ENCODE peak calls at places on chromosomes 7 and 10, in nine cellular contexts. One of them, this sample, is unnamed.
A peak's percentile ranks its signal among the peaks of the same experiment; 100 is the strongest.

GRCh38 chr7:69932034-69932628 is 333.9 kb downstream of the AUTS2 start:
- DNase-seq in B cell: peak; percentile 40
- DNase-seq in amniotic stem cell: peak; percentile 18
- DNase-seq in NCI-H1105 treated with DMSO at 0.1 percent for 48 hours: peak; percentile 65
- DNase-seq in iPS-NIHi11: no peak
- DNase-seq in activated CD8-positive, alpha-beta T cell treated with anti-CD3 and anti-CD28 coated beads for 36 hours: peak; percentile 9
- DNase-seq in AG04450: peak; percentile 1
- DNase-seq in AG20443: peak; percentile 57
- DNase-seq in GM23248: peak; percentile 63
- DNase-seq in this sample: no peak

GRCh38 chr10:97048649-97049427 is 136.9 kb downstream of the SLIT1 start:
- DNase-seq in B cell: no peak
- DNase-seq in GM23248: no peak
- DNase-seq in iPS-NIHi11: no peak
- DNase-seq in AG04450: no peak
- DNase-seq in AG20443: no peak
- DNase-seq in activated CD8-positive, alpha-beta T cell treated with anti-CD3 and anti-CD28 coated beads for 36 hours: no peak
- DNase-seq in NCI-H1105 treated with DMSO at 0.1 percent for 48 hours: peak; percentile 79
- DNase-seq in amniotic stem cell: no peak
- DNase-seq in this sample: no peak

GRCh38 chr7:70788276-70788675 is 343.7 kb upstream of the GALNT17 start:
- DNase-seq in NCI-H1105 treated with DMSO at 0.1 percent for 48 hours: no peak
- DNase-seq in iPS-NIHi11: no peak
- DNase-seq in AG20443: no peak
- DNase-seq in activated CD8-positive, alpha-beta T cell treated with anti-CD3 and anti-CD28 coated beads for 36 hours: peak; percentile 16
- DNase-seq in GM23248: no peak
- DNase-seq in B cell: no peak
- DNase-seq in amniotic stem cell: no peak
- DNase-seq in AG04450: no peak
- DNase-seq in this sample: no peak

GRCh38 chr10:95742529-95742884 is 13.5 kb upstream of the ENTPD1 start:
- DNase-seq in GM23248: no peak
- DNase-seq in iPS-NIHi11: no peak
- DNase-seq in AG20443: no peak
- DNase-seq in B cell: no peak
- DNase-seq in activated CD8-positive, alpha-beta T cell treated with anti-CD3 and anti-CD28 coated beads for 36 hours: no peak
- DNase-seq in AG04450: no peak
- DNase-seq in amniotic stem cell: no peak
- DNase-seq in NCI-H1105 treated with DMSO at 0.1 percent for 48 hours: peak; percentile 61
- DNase-seq in this sample: no peak

GRCh38 chr10:60869916-60870728 is 73.9 kb downstream of the RHOBTB1 start:
- DNase-seq in amniotic stem cell: no peak
- DNase-seq in AG04450: no peak
- DNase-seq in activated CD8-positive, alpha-beta T cell treated with anti-CD3 and anti-CD28 coated beads for 36 hours: no peak
- DNase-seq in B cell: no peak
- DNase-seq in iPS-NIHi11: peak; percentile 34
- DNase-seq in GM23248: no peak
- DNase-seq in NCI-H1105 treated with DMSO at 0.1 percent for 48 hours: no peak
- DNase-seq in AG20443: no peak
- DNase-seq in this sample: no peak

GRCh38 chr7:11345621-11346020 is 371.9 kb downstream of the PHF14 start:
- DNase-seq in B cell: no peak
- DNase-seq in amniotic stem cell: no peak
- DNase-seq in GM23248: peak; percentile 59
- DNase-seq in activated CD8-positive, alpha-beta T cell treated with anti-CD3 and anti-CD28 coated beads for 36 hours: no peak
- DNase-seq in NCI-H1105 treated with DMSO at 0.1 percent for 48 hours: no peak
- DNase-seq in iPS-NIHi11: no peak
- DNase-seq in AG20443: peak; percentile 14
- DNase-seq in AG04450: no peak
- DNase-seq in this sample: no peak

GRCh38 chr10:68301790-68302502 is 29.9 kb upstream of the HNRNPH3 start:
- DNase-seq in amniotic stem cell: peak; percentile 43
- DNase-seq in iPS-NIHi11: peak; percentile 28
- DNase-seq in B cell: peak; percentile 58
- DNase-seq in NCI-H1105 treated with DMSO at 0.1 percent for 48 hours: peak; percentile 30
- DNase-seq in GM23248: peak; percentile 70
- DNase-seq in AG20443: peak; percentile 69
- DNase-seq in AG04450: peak; percentile 34
- DNase-seq in activated CD8-positive, alpha-beta T cell treated with anti-CD3 and anti-CD28 coated beads for 36 hours: no peak
- DNase-seq in this sample: peak; percentile 45

GRCh38 chr7:51187941-51188340 is 128.7 kb downstream of the COBL start:
- DNase-seq in NCI-H1105 treated with DMSO at 0.1 percent for 48 hours: no peak
- DNase-seq in B cell: no peak
- DNase-seq in amniotic stem cell: no peak
- DNase-seq in activated CD8-positive, alpha-beta T cell treated with anti-CD3 and anti-CD28 coated beads for 36 hours: no peak
- DNase-seq in iPS-NIHi11: peak; percentile 85
- DNase-seq in GM23248: peak; percentile 14
- DNase-seq in AG04450: no peak
- DNase-seq in AG20443: peak; percentile 34
- DNase-seq in this sample: no peak

GRCh38 chr7:39300276-39300675 is 265.9 kb upstream of the YAE1 start:
- DNase-seq in AG20443: peak; percentile 68
- DNase-seq in GM23248: peak; percentile 70
- DNase-seq in NCI-H1105 treated with DMSO at 0.1 percent for 48 hours: no peak
- DNase-seq in activated CD8-positive, alpha-beta T cell treated with anti-CD3 and anti-CD28 coated beads for 36 hours: no peak
- DNase-seq in amniotic stem cell: no peak
- DNase-seq in B cell: no peak
- DNase-seq in iPS-NIHi11: no peak
- DNase-seq in AG04450: no peak
- DNase-seq in this sample: no peak

GRCh38 chr10:90885176-90885575 is 13.4 kb downstream of the RPP30 start:
- DNase-seq in GM23248: peak; percentile 86
- DNase-seq in B cell: no peak
- DNase-seq in AG20443: peak; percentile 65
- DNase-seq in iPS-NIHi11: no peak
- DNase-seq in activated CD8-positive, alpha-beta T cell treated with anti-CD3 and anti-CD28 coated beads for 36 hours: no peak
- DNase-seq in AG04450: peak; percentile 36
- DNase-seq in amniotic stem cell: peak; percentile 8
- DNase-seq in NCI-H1105 treated with DMSO at 0.1 percent for 48 hours: no peak
- DNase-seq in this sample: no peak

GRCh38 chr7:32888505-32888904 is 3.1 kb downstream of the KBTBD2 start:
- DNase-seq in GM23248: no peak
- DNase-seq in NCI-H1105 treated with DMSO at 0.1 percent for 48 hours: no peak
- DNase-seq in amniotic stem cell: no peak
- DNase-seq in B cell: no peak
- DNase-seq in AG04450: no peak
- DNase-seq in activated CD8-positive, alpha-beta T cell treated with anti-CD3 and anti-CD28 coated beads for 36 hours: no peak
- DNase-seq in AG20443: no peak
- DNase-seq in iPS-NIHi11: no peak
- DNase-seq in this sample: no peak

GRCh38 chr7:128362670-128363069 is 1.2 kb upstream of the PRRT4 start:
- DNase-seq in iPS-NIHi11: no peak
- DNase-seq in NCI-H1105 treated with DMSO at 0.1 percent for 48 hours: no peak
- DNase-seq in AG04450: no peak
- DNase-seq in activated CD8-positive, alpha-beta T cell treated with anti-CD3 and anti-CD28 coated beads for 36 hours: no peak
- DNase-seq in B cell: no peak
- DNase-seq in amniotic stem cell: no peak
- DNase-seq in GM23248: peak; percentile 79
- DNase-seq in AG20443: no peak
- DNase-seq in this sample: no peak

GRCh38 chr7:27078616-27079233 is 17.1 kb downstream of the HOXA1 start:
- DNase-seq in GM23248: no peak
- DNase-seq in iPS-NIHi11: no peak
- DNase-seq in amniotic stem cell: no peak
- DNase-seq in activated CD8-positive, alpha-beta T cell treated with anti-CD3 and anti-CD28 coated beads for 36 hours: no peak
- DNase-seq in NCI-H1105 treated with DMSO at 0.1 percent for 48 hours: no peak
- DNase-seq in AG04450: no peak
- DNase-seq in B cell: no peak
- DNase-seq in AG20443: no peak
- DNase-seq in this sample: no peak

GRCh38 chr10:71963756-71964668 is at the start of gene CHST3:
- DNase-seq in B cell: peak; percentile 14
- DNase-seq in activated CD8-positive, alpha-beta T cell treated with anti-CD3 and anti-CD28 coated beads for 36 hours: no peak
- DNase-seq in AG20443: peak; percentile 78
- DNase-seq in amniotic stem cell: no peak
- DNase-seq in iPS-NIHi11: peak; percentile 78
- DNase-seq in NCI-H1105 treated with DMSO at 0.1 percent for 48 hours: peak; percentile 31
- DNase-seq in GM23248: peak; percentile 84
- DNase-seq in AG04450: no peak
- DNase-seq in this sample: peak; percentile 32

GRCh38 chr10:24444337-24444736 is 235.4 kb downstream of the KIAA1217 start:
- DNase-seq in AG04450: no peak
- DNase-seq in iPS-NIHi11: no peak
- DNase-seq in activated CD8-positive, alpha-beta T cell treated with anti-CD3 and anti-CD28 coated beads for 36 hours: no peak
- DNase-seq in NCI-H1105 treated with DMSO at 0.1 percent for 48 hours: no peak
- DNase-seq in amniotic stem cell: peak; percentile 31
- DNase-seq in B cell: no peak
- DNase-seq in GM23248: peak; percentile 91
- DNase-seq in AG20443: peak; percentile 65
- DNase-seq in this sample: no peak

GRCh38 chr7:24500599-24501451 is 72.4 kb upstream of the PALS2 start:
- DNase-seq in AG04450: no peak
- DNase-seq in amniotic stem cell: no peak
- DNase-seq in GM23248: no peak
- DNase-seq in iPS-NIHi11: no peak
- DNase-seq in NCI-H1105 treated with DMSO at 0.1 percent for 48 hours: no peak
- DNase-seq in AG20443: no peak
- DNase-seq in B cell: no peak
- DNase-seq in activated CD8-positive, alpha-beta T cell treated with anti-CD3 and anti-CD28 coated beads for 36 hours: no peak
- DNase-seq in this sample: no peak

GRCh38 chr7:130960208-130960988 is 226.4 kb upstream of the KLF14 start:
- DNase-seq in GM23248: peak; percentile 100
- DNase-seq in NCI-H1105 treated with DMSO at 0.1 percent for 48 hours: no peak
- DNase-seq in AG20443: peak; percentile 70
- DNase-seq in iPS-NIHi11: no peak
- DNase-seq in B cell: peak; percentile 75
- DNase-seq in activated CD8-positive, alpha-beta T cell treated with anti-CD3 and anti-CD28 coated beads for 36 hours: peak; percentile 67
- DNase-seq in amniotic stem cell: peak; percentile 99
- DNase-seq in AG04450: peak; percentile 96
- DNase-seq in this sample: peak; percentile 47

GRCh38 chr7:1914321-1914720 is 244.2 kb downstream of the ELFN1 start:
- DNase-seq in amniotic stem cell: no peak
- DNase-seq in iPS-NIHi11: no peak
- DNase-seq in AG20443: no peak
- DNase-seq in GM23248: no peak
- DNase-seq in NCI-H1105 treated with DMSO at 0.1 percent for 48 hours: no peak
- DNase-seq in AG04450: no peak
- DNase-seq in activated CD8-positive, alpha-beta T cell treated with anti-CD3 and anti-CD28 coated beads for 36 hours: no peak
- DNase-seq in B cell: no peak
- DNase-seq in this sample: no peak

GRCh38 chr7:749121-749520 is 22.0 kb upstream of the PRKAR1B start:
- DNase-seq in iPS-NIHi11: no peak
- DNase-seq in B cell: no peak
- DNase-seq in activated CD8-positive, alpha-beta T cell treated with anti-CD3 and anti-CD28 coated beads for 36 hours: no peak
- DNase-seq in amniotic stem cell: no peak
- DNase-seq in GM23248: no peak
- DNase-seq in NCI-H1105 treated with DMSO at 0.1 percent for 48 hours: no peak
- DNase-seq in AG04450: no peak
- DNase-seq in AG20443: no peak
- DNase-seq in this sample: no peak

GRCh38 chr7:41967156-41967555 is 264.3 kb upstream of the INHBA start:
- DNase-seq in activated CD8-positive, alpha-beta T cell treated with anti-CD3 and anti-CD28 coated beads for 36 hours: no peak
- DNase-seq in NCI-H1105 treated with DMSO at 0.1 percent for 48 hours: no peak
- DNase-seq in GM23248: peak; percentile 79
- DNase-seq in AG20443: peak; percentile 78
- DNase-seq in iPS-NIHi11: no peak
- DNase-seq in amniotic stem cell: peak; percentile 27
- DNase-seq in B cell: no peak
- DNase-seq in AG04450: no peak
- DNase-seq in this sample: no peak

GRCh38 chr7:30472081-30472770 is 6.4 kb downstream of the NOD1 start:
- DNase-seq in iPS-NIHi11: no peak
- DNase-seq in AG20443: no peak
- DNase-seq in activated CD8-positive, alpha-beta T cell treated with anti-CD3 and anti-CD28 coated beads for 36 hours: peak; percentile 30
- DNase-seq in AG04450: no peak
- DNase-seq in GM23248: peak; percentile 6
- DNase-seq in amniotic stem cell: no peak
- DNase-seq in B cell: no peak
- DNase-seq in NCI-H1105 treated with DMSO at 0.1 percent for 48 hours: no peak
- DNase-seq in this sample: no peak

GRCh38 chr7:73894851-73895441 is 34.0 kb downstream of the TMEM270 start:
- DNase-seq in AG20443: peak; percentile 97
- DNase-seq in B cell: no peak
- DNase-seq in NCI-H1105 treated with DMSO at 0.1 percent for 48 hours: no peak
- DNase-seq in AG04450: peak; percentile 78
- DNase-seq in iPS-NIHi11: no peak
- DNase-seq in amniotic stem cell: peak; percentile 96
- DNase-seq in GM23248: peak; percentile 99
- DNase-seq in activated CD8-positive, alpha-beta T cell treated with anti-CD3 and anti-CD28 coated beads for 36 hours: no peak
- DNase-seq in this sample: no peak

GRCh38 chr7:29915481-29916215 is 74.0 kb downstream of the SCRN1 start:
- DNase-seq in B cell: no peak
- DNase-seq in GM23248: peak; percentile 33
- DNase-seq in amniotic stem cell: no peak
- DNase-seq in NCI-H1105 treated with DMSO at 0.1 percent for 48 hours: no peak
- DNase-seq in AG20443: no peak
- DNase-seq in AG04450: no peak
- DNase-seq in activated CD8-positive, alpha-beta T cell treated with anti-CD3 and anti-CD28 coated beads for 36 hours: no peak
- DNase-seq in iPS-NIHi11: no peak
- DNase-seq in this sample: no peak

GRCh38 chr7:36349626-36350025 is 40.0 kb upstream of the ANLN start:
- DNase-seq in activated CD8-positive, alpha-beta T cell treated with anti-CD3 and anti-CD28 coated beads for 36 hours: no peak
- DNase-seq in B cell: no peak
- DNase-seq in NCI-H1105 treated with DMSO at 0.1 percent for 48 hours: no peak
- DNase-seq in iPS-NIHi11: no peak
- DNase-seq in AG20443: no peak
- DNase-seq in amniotic stem cell: no peak
- DNase-seq in GM23248: no peak
- DNase-seq in AG04450: no peak
- DNase-seq in this sample: no peak

This sample was measured in GM10248.